ENCODE peak calls at places on chromosome 3, in six cellular contexts. One of them, this sample, is unnamed.

GRCh38 chr3:66816110-66816761 is 181.9 kb upstream of the KBTBD8 start:
- DNase-seq in endothelial cell of umbilical vein: peak
- DNase-seq in HCT116: peak
- DNase-seq in K562: peak
- DNase-seq in H1: no peak
- DNase-seq in SK-N-SH: peak
- DNase-seq in this sample: no peak

GRCh38 chr3:11764931-11765363 is 81.7 kb downstream of the TAMM41 start:
- DNase-seq in endothelial cell of umbilical vein: peak
- DNase-seq in HCT116: peak
- DNase-seq in K562: no peak
- DNase-seq in H1: no peak
- DNase-seq in SK-N-SH: no peak
- DNase-seq in this sample: no peak

GRCh38 chr3:44160818-44161217 is 80.9 kb upstream of the TOPAZ1 start:
- DNase-seq in endothelial cell of umbilical vein: no peak
- DNase-seq in HCT116: no peak
- DNase-seq in K562: no peak
- DNase-seq in H1: no peak
- DNase-seq in SK-N-SH: no peak
- DNase-seq in this sample: no peak

GRCh38 chr3:158728851-158729250 is 3.4 kb downstream of the RARRES1 start:
- DNase-seq in endothelial cell of umbilical vein: no peak
- DNase-seq in HCT116: no peak
- DNase-seq in K562: no peak
- DNase-seq in H1: no peak
- DNase-seq in SK-N-SH: no peak
- DNase-seq in this sample: no peak

GRCh38 chr3:71488391-71488809 is 95.1 kb downstream of the FOXP1 start:
- DNase-seq in endothelial cell of umbilical vein: peak
- DNase-seq in HCT116: no peak
- DNase-seq in K562: no peak
- DNase-seq in H1: no peak
- DNase-seq in SK-N-SH: peak
- DNase-seq in this sample: no peak

GRCh38 chr3:122992628-122993570 is 34.7 kb downstream of the SEMA5B start:
- DNase-seq in endothelial cell of umbilical vein: no peak
- DNase-seq in HCT116: no peak
- DNase-seq in K562: no peak
- DNase-seq in H1: no peak
- DNase-seq in SK-N-SH: peak
- DNase-seq in this sample: no peak

GRCh38 chr3:163126115-163126514 is 1629.5 kb downstream of the OTOL1 start:
- DNase-seq in endothelial cell of umbilical vein: no peak
- DNase-seq in HCT116: no peak
- DNase-seq in K562: no peak
- DNase-seq in H1: no peak
- DNase-seq in SK-N-SH: no peak
- DNase-seq in this sample: no peak

GRCh38 chr3:24100694-24101402 is 155.8 kb downstream of the NR1D2 start:
- DNase-seq in endothelial cell of umbilical vein: no peak
- DNase-seq in HCT116: no peak
- DNase-seq in K562: no peak
- DNase-seq in H1: no peak
- DNase-seq in SK-N-SH: no peak
- DNase-seq in this sample: no peak

GRCh38 chr3:113698891-113699465 is 2.5 kb upstream of the USF3 start:
- DNase-seq in endothelial cell of umbilical vein: no peak
- DNase-seq in HCT116: no peak
- DNase-seq in K562: peak
- DNase-seq in H1: peak
- DNase-seq in SK-N-SH: peak
- DNase-seq in this sample: no peak

GRCh38 chr3:99640214-99640851 is 1.9 kb downstream of the COL8A1 start:
- DNase-seq in endothelial cell of umbilical vein: peak
- DNase-seq in HCT116: no peak
- DNase-seq in K562: no peak
- DNase-seq in H1: no peak
- DNase-seq in SK-N-SH: no peak
- DNase-seq in this sample: no peak

GRCh38 chr3:118781879-118782278 is 252.8 kb downstream of the IGSF11 start:
- DNase-seq in endothelial cell of umbilical vein: no peak
- DNase-seq in HCT116: no peak
- DNase-seq in K562: no peak
- DNase-seq in H1: no peak
- DNase-seq in SK-N-SH: no peak
- DNase-seq in this sample: no peak

GRCh38 chr3:196694202-196694638 is 17.8 kb downstream of the CEP19 start:
- DNase-seq in endothelial cell of umbilical vein: no peak
- DNase-seq in HCT116: no peak
- DNase-seq in K562: no peak
- DNase-seq in H1: no peak
- DNase-seq in SK-N-SH: peak
- DNase-seq in this sample: no peak

GRCh38 chr3:79111375-79112052 is 656.3 kb downstream of the ROBO1 start:
- DNase-seq in endothelial cell of umbilical vein: no peak
- DNase-seq in HCT116: no peak
- DNase-seq in K562: no peak
- DNase-seq in H1: no peak
- DNase-seq in SK-N-SH: no peak
- DNase-seq in this sample: no peak

GRCh38 chr3:123159926-123160635 is 41.7 kb upstream of the SEC22A start:
- DNase-seq in endothelial cell of umbilical vein: no peak
- DNase-seq in HCT116: no peak
- DNase-seq in K562: no peak
- DNase-seq in H1: no peak
- DNase-seq in SK-N-SH: peak
- DNase-seq in this sample: no peak

GRCh38 chr3:45412731-45413130 is 24.4 kb downstream of the LARS2 start:
- DNase-seq in endothelial cell of umbilical vein: no peak
- DNase-seq in HCT116: no peak
- DNase-seq in K562: no peak
- DNase-seq in H1: no peak
- DNase-seq in SK-N-SH: peak
- DNase-seq in this sample: no peak

GRCh38 chr3:57538465-57538864 is 5.7 kb downstream of the DNAH12 start:
- DNase-seq in endothelial cell of umbilical vein: no peak
- DNase-seq in HCT116: no peak
- DNase-seq in K562: no peak
- DNase-seq in H1: no peak
- DNase-seq in SK-N-SH: no peak
- DNase-seq in this sample: no peak

GRCh38 chr3:57546616-57547015 is 2.5 kb upstream of the DNAH12 start:
- DNase-seq in endothelial cell of umbilical vein: no peak
- DNase-seq in HCT116: no peak
- DNase-seq in K562: no peak
- DNase-seq in H1: no peak
- DNase-seq in SK-N-SH: no peak
- DNase-seq in this sample: no peak

GRCh38 chr3:57545636-57546268 is 1.6 kb upstream of the DNAH12 start:
- DNase-seq in endothelial cell of umbilical vein: no peak
- DNase-seq in HCT116: no peak
- DNase-seq in K562: no peak
- DNase-seq in H1: no peak
- DNase-seq in SK-N-SH: no peak
- DNase-seq in this sample: no peak

DNA sequence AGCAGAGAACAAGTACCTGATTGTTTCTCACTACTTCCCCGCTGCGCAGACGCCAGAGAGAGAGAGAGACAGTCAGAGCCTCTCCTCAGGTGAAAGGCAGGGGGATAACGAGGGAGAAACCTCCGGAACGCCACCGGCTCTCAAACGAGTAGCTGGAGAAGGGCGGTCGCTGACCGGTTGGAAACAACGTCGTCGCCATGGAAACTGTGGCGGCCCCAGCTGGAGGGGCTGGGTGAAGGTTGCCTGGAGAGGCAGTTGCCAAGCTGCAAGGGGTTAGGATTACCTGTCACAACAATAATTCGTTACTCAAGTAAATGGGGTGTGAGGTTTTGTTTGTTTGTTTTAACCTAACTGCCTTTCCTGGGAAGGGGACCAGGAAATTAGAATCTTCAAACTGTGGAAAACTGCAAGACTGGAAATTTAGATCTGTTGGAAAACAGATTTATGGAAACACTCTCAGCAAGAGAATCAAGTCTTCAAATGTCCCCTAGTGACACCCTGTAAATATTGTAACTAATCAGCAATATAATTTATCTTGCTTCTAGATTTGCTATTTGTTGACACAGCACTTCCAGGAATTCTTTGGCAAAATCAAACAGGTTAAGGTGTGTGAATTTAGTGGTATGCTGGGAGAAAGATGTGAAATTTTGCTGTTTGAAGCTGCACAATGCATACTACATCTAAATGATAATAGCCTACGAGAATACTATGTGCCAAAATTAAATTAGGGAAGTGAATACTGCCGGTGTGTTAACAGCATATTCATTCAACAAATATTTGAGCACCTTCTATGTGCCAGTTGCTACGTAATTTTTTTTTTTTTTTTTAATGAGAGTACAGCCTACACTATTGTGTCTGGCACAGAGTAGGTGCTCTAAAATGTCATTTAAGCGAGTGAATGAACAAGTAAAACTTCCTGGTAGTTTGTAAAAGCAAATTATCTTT is at the start of gene DNAH12:
- DNase-seq in endothelial cell of umbilical vein: peak
- DNase-seq in HCT116: no peak
- DNase-seq in K562: peak
- DNase-seq in H1: peak
- DNase-seq in SK-N-SH: peak
- DNase-seq in this sample: no peak
- TF ChIP-seq MAX in endothelial cell of umbilical vein: no peak
- TF ChIP-seq MAX in HCT116: no peak
- TF ChIP-seq MAX in K562: no peak
- TF ChIP-seq MAX in H1: peak
- TF ChIP-seq MAX in SK-N-SH: no peak
- TF ChIP-seq MAX in this sample: no peak

DNA sequence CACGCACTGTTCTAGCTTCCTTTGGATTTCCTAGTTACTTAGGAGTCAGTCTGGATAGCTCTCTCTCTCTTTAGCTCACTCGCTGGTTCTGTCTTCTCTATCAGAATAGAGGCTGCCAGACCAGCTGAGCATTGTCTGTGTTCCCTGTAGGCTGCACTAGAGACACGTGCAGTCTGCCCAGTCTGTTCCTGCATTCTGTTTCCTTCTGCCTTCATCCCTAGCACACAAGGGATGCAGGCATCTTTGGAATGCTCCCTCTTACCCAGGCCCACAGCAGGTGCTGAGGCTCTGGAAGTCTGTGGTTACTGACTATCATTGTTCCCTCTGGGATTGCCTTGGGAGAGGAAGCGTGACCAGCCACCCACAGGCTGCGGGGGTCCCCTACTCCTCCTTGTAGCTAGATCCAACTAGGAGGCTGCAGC is 322.8 kb downstream of the ZNF621 start:
- DNase-seq in endothelial cell of umbilical vein: peak
- DNase-seq in HCT116: no peak
- DNase-seq in K562: no peak
- DNase-seq in H1: no peak
- DNase-seq in SK-N-SH: no peak
- DNase-seq in this sample: no peak
- H2AFZ ChIP-seq in endothelial cell of umbilical vein: no peak
- H2AFZ ChIP-seq in HCT116: no peak
- H2AFZ ChIP-seq in K562: no peak
- H2AFZ ChIP-seq in H1: no peak
- H2AFZ ChIP-seq in SK-N-SH: no peak
- H2AFZ ChIP-seq in this sample: no peak

GRCh38 chr3:106341090-106341489 is 472.3 kb upstream of the CBLB start:
- DNase-seq in endothelial cell of umbilical vein: no peak
- DNase-seq in HCT116: no peak
- DNase-seq in K562: no peak
- DNase-seq in H1: no peak
- DNase-seq in SK-N-SH: peak
- DNase-seq in this sample: no peak

GRCh38 chr3:106339551-106339950 is 470.7 kb upstream of the CBLB start:
- DNase-seq in endothelial cell of umbilical vein: no peak
- DNase-seq in HCT116: no peak
- DNase-seq in K562: no peak
- DNase-seq in H1: no peak
- DNase-seq in SK-N-SH: no peak
- DNase-seq in this sample: no peak

GRCh38 chr3:106337116-106337515 is 468.3 kb upstream of the CBLB start:
- DNase-seq in endothelial cell of umbilical vein: no peak
- DNase-seq in HCT116: peak
- DNase-seq in K562: no peak
- DNase-seq in H1: no peak
- DNase-seq in SK-N-SH: no peak
- DNase-seq in this sample: no peak

GRCh38 chr3:106336619-106337018 is 467.8 kb upstream of the CBLB start:
- DNase-seq in endothelial cell of umbilical vein: no peak
- DNase-seq in HCT116: no peak
- DNase-seq in K562: no peak
- DNase-seq in H1: no peak
- DNase-seq in SK-N-SH: no peak
- DNase-seq in this sample: no peak

DNA sequence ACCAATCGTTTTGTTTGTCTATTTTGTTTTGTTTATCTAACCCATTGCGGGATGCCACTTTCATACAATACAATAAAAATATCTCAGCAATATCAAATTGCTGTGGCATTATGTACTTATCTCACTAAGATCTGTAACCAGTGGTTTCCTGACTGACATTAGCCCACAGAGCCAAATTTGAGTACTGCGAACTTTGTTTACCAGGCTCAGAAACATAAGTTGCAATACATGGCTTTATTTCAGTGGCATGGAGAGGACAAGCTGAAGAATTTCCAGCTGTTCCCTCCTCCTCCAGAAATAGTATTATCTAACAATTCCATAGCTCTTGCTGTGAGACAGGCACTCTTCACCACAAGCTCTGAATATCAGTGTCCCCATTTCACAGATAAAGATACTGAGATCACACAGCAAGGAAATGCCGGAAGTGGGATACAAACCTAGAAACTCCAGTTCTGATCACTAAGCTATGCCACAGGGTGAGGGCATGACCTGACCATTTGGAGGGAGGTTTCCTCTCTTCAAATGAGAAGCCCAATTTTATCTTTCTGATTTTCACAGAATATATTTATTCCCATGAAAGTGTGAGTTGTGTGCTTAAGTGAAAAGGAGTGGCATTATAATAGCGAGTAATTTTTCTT is 469.9 kb upstream of the CBLB start:
- DNase-seq in endothelial cell of umbilical vein: no peak
- DNase-seq in HCT116: no peak
- DNase-seq in K562: no peak
- DNase-seq in H1: no peak
- DNase-seq in SK-N-SH: no peak
- DNase-seq in this sample: no peak
- TF ChIP-seq MAX in endothelial cell of umbilical vein: no peak
- TF ChIP-seq MAX in HCT116: no peak
- TF ChIP-seq MAX in K562: no peak
- TF ChIP-seq MAX in H1: no peak
- TF ChIP-seq MAX in SK-N-SH: no peak
- TF ChIP-seq MAX in this sample: no peak

DNA sequence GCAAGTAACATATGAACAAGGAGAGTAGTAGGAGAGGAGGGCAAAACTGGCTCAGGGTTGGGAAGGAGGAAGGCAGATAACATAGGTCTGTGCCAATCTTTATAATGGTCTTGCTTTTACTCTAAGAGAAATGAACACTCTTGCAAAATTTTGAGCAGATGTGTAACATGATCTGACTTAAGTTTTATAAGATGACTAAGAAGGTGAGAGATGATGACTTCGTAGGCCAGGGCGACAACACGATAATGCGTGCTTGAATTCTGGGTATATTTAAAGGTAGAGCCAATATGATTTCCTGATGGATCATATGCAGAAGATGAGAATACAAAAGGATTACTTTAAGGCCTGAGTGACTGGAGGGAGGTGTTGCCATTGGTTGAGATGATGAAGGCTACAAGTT is 265.4 kb upstream of the KCNMB2 start:
- DNase-seq in endothelial cell of umbilical vein: no peak
- DNase-seq in HCT116: no peak
- DNase-seq in K562: no peak
- DNase-seq in H1: no peak
- DNase-seq in SK-N-SH: no peak
- DNase-seq in this sample: no peak
- H2AFZ ChIP-seq in endothelial cell of umbilical vein: no peak
- H2AFZ ChIP-seq in HCT116: no peak
- H2AFZ ChIP-seq in K562: no peak
- H2AFZ ChIP-seq in H1: no peak
- H2AFZ ChIP-seq in SK-N-SH: no peak
- H2AFZ ChIP-seq in this sample: no peak

This sample was measured in GM12878.